ENCODE peak calls at places on chromosomes 11 and 22, in nine cellular contexts. S is endothelial cell of umbilical vein, Q is left ventricle myocardium inferior, B is esophagus squamous epithelium, M is mucosa of descending colon, T is GM12878, W is neural progenitor cell, K is cardiac fibroblast, J is A549. Y is an unnamed sample.

GRCh38 chr11:12075822-12076821 is 34.3 kb upstream of the MICAL2 start:
- DNase-seq in B (no peak), J (peak; percentile 97), K (peak; percentile 100), Q (no peak), T (no peak), S (no peak), W (no peak), M (no peak), Y (no peak)

GRCh38 chr11:11280826-11281225 is 72.2 kb downstream of the CSNK2A3 start:
- DNase-seq in T (no peak), Q (no peak), S (no peak), W (no peak), K (no peak), M (no peak), B (no peak), J (no peak), Y (no peak)

GRCh38 chr11:26841818-26842457 is 120.1 kb upstream of the SLC5A12 start:
- DNase-seq in J (no peak), T (no peak), M (no peak), W (no peak), Q (no peak), S (no peak), K (peak; percentile 83), B (no peak), Y (no peak)

GRCh38 chr11:19301336-19301735 is 60.6 kb upstream of the E2F8 start:
- DNase-seq in J (no peak), M (no peak), Q (no peak), S (no peak), B (no peak), W (no peak), T (no peak), K (no peak), Y (no peak)

GRCh38 chr11:66981976-66982578 is 7.0 kb downstream of the C11orf86 start:
- DNase-seq in Q (peak; percentile 89), S (peak; percentile 93), J (peak; percentile 91), T (no peak), B (peak; percentile 7), K (peak; percentile 95), W (no peak), M (peak; percentile 97), Y (no peak)

GRCh38 chr11:112310414-112310813 is 49.8 kb upstream of the PLET1 start:
- DNase-seq in M (no peak), J (peak; percentile 7), Q (no peak), B (no peak), W (no peak), T (no peak), K (peak; percentile 89), S (no peak), Y (no peak)

GRCh38 chr22:45212306-45212709 is 28.4 kb downstream of the KIAA0930 start:
- DNase-seq in Q (peak; percentile 80), B (no peak), W (peak; percentile 48), K (peak; percentile 79), M (peak; percentile 50), J (peak; percentile 74), S (peak; percentile 89), T (no peak), Y (no peak)

GRCh38 chr11:63462126-63462525 is 28.8 kb downstream of the PLAAT5 start:
- DNase-seq in B (no peak), Q (no peak), M (no peak), J (no peak), T (no peak), S (no peak), W (no peak), K (no peak), Y (no peak)

GRCh38 chr11:7442588-7443215 is 42.6 kb upstream of the OLFML1 start:
- DNase-seq in M (peak; percentile 85), K (peak; percentile 60), W (peak; percentile 76), T (peak; percentile 30), J (peak; percentile 54), B (no peak), Q (peak; percentile 72), S (peak; percentile 63), Y (peak; percentile 81)

GRCh38 chr22:41237036-41237706 is 3.6 kb downstream of the CHADL start:
- DNase-seq in B (no peak), Q (no peak), K (no peak), M (no peak), W (no peak), T (no peak), S (no peak), J (no peak), Y (no peak)

GRCh38 chr11:20876738-20877137 is 207.4 kb downstream of the NELL1 start:
- DNase-seq in T (no peak), B (no peak), S (no peak), W (no peak), M (no peak), K (no peak), Q (no peak), J (no peak), Y (no peak)

GRCh38 chr11:20874358-20874757 is 205.0 kb downstream of the NELL1 start:
- DNase-seq in W (no peak), S (no peak), Q (no peak), J (no peak), B (no peak), M (no peak), K (no peak), T (no peak), Y (no peak)

DNA sequence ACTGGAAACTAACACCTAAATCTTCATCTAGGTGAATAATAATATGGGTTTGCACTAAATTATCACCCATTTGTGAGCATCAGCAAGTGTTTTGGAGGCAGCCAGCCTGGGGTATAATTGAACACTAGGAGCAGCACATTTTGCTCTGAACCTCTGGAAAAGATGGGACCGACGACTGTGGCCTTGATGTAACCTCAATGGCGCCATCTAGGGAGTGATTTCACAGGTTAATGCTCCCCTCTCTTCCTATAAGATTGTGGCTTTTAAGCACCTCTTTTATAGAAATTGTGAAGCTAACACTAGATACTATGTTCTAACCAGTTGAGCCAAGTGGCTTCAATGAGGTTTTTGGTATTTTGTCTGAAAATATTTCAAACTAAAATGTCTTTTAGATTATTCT is 203.7 kb downstream of the NELL1 start:
- DNase-seq in W (peak; percentile 79), J (peak; percentile 67), T (no peak), Q (no peak), K (no peak), M (peak; percentile 20), B (no peak), S (no peak), Y (peak; percentile 54)
- TF ChIP-seq CTCF in W (peak; percentile 77), J (peak; percentile 28), T (peak; percentile 39), Q (no peak), K (no peak), M (no peak), B (no peak), S (no peak), Y (peak; percentile 66)

DNA sequence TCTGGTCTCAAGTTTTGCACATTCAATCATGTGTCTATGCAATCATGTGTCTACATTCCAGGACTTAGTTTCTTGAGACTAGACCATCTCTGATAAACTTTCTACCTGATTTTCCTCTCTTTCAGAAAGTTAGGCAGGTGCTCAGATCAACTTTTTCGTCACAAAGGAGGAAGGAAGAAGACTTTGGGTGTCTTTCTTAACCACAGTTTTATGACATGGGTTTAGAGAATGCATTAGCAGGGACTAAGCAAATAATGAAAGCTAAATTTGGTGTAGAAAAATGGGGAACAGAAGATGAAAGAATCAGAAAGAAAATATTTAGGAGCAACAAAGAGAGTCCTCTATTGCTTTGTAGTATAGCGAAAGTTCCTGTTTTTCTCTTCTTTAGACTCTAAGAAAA is 7.7 kb upstream of the GLYATL1B start:
- DNase-seq in S (no peak), K (no peak), M (no peak), Q (no peak), T (no peak), W (no peak), B (no peak), J (no peak), Y (no peak)
- TF ChIP-seq CTCF in S (no peak), K (no peak), M (no peak), Q (no peak), T (no peak), W (no peak), B (no peak), J (no peak), Y (no peak)

DNA sequence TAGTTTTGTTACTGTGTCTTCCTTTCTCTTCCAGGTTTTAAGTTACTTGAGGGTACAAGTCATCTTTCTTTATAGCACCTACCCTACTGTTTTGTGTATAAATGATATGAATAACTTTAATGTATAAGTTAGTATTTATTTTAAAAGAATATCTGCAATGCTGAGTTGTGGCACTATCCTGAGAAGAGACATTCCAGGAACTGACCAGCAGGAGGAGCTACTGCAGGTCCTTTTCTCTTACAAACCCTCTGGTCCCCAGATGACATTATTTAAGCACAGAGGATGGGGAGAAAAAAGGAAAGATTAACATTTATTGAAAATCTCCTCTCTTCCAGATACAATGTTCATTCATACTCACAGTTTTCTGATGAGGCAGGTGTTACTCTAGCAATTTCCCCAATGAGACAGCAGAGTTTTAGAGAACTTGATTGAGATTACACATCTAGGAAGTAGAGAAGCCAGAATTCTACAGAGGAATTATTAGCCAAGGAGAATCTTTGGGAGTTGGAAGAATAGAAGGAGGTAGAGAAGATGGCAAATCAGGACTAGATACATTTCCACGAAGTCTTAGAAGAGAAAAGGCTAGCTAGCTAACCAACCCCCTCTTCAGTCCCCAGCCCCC is 541.2 kb upstream of the API5 start:
- DNase-seq in M (peak; percentile 44), W (peak; percentile 56), K (peak; percentile 39), S (peak; percentile 4), J (peak; percentile 28), Q (no peak), T (no peak), B (no peak), Y (peak; percentile 29)
- TF ChIP-seq CTCF in M (peak; percentile 34), W (peak; percentile 89), K (peak; percentile 46), S (peak; percentile 25), J (peak; percentile 26), Q (peak; percentile 80), T (peak; percentile 72), B (peak; percentile 19), Y (peak; percentile 82)

GRCh38 chr11:72675221-72675620 is 999 bp upstream of the PDE2A start:
- DNase-seq in T (no peak), M (no peak), Q (no peak), J (no peak), W (no peak), B (no peak), S (no peak), K (no peak), Y (no peak)

GRCh38 chr11:72673943-72674828 is at the start of gene PDE2A:
- DNase-seq in J (no peak), M (no peak), T (no peak), K (no peak), Q (no peak), B (no peak), S (no peak), W (peak; percentile 65), Y (peak; percentile 22)

GRCh38 chr11:72678524-72678923 is 4.3 kb upstream of the PDE2A start:
- DNase-seq in W (no peak), M (no peak), K (no peak), T (no peak), J (no peak), Q (no peak), B (no peak), S (no peak), Y (no peak)

GRCh38 chr11:72679869-72680268 is 5.6 kb upstream of the PDE2A start:
- DNase-seq in W (no peak), Q (no peak), K (no peak), T (no peak), B (no peak), S (no peak), J (no peak), M (no peak), Y (no peak)

DNA sequence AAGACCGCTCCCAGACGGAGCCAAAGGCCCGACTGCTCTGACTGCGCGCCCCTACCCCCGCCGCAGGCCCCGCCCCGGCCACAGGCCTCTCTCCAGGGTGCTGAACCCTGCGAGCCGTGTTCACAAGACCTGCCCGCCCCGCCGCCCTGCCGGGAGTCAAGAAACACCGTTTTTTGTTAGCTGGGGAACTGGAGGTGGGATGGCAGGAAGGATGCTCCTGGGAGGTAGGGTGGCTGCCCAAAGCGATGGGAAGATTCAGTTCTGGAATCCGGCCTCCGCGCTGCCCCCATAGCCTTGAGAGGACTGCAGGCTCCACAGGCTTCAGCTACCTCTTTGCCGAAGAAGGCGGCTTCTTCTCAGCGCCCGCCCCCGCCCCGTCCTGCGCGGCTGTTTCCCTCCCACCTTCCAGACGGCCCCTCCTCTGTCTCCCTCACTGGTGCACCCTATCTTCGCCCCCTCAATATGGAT is 2.7 kb upstream of the PDE2A start:
- DNase-seq in S (peak; percentile 58), B (no peak), K (peak; percentile 28), M (peak; percentile 63), T (no peak), J (peak; percentile 32), W (peak; percentile 95), Q (peak; percentile 58), Y (peak; percentile 84)
- TF ChIP-seq CTCF in S (no peak), B (no peak), K (no peak), M (no peak), T (no peak), J (no peak), W (no peak), Q (no peak), Y (no peak)

Y was measured in neural crest cell.